ENCODE peak calls at places on chromosomes 3 and 15, in six cellular contexts. T is NCI-H226; I is activated CD8-positive, alpha-beta memory T cell treated with anti-CD3 and anti-CD28 coated beads for 24 hours; R is left ventricle myocardium superior; B is EH; P is AG09319. Z is an unnamed sample.

GRCh38 chr3:24598691-24599090 is 104.0 kb upstream of the THRB start:
- DNase-seq in P (no peak), I (no peak), R (no peak), B (peak), T (no peak), Z (no peak)

GRCh38 chr3:62502315-62503300 is 129.3 kb upstream of the FEZF2 start:
- DNase-seq in T (no peak), I (no peak), P (no peak), B (no peak), R (no peak), Z (no peak)

GRCh38 chr3:156820687-156821070 is 5.5 kb upstream of the LEKR1 start:
- DNase-seq in T (no peak), R (no peak), P (no peak), I (no peak), B (no peak), Z (no peak)

GRCh38 chr15:45704329-45705249 is 69.8 kb downstream of the SQOR start:
- DNase-seq in B (peak), T (no peak), I (peak), R (peak), P (no peak), Z (peak)

GRCh38 chr3:4939276-4939675 is 40.0 kb upstream of the BHLHE40 start:
- DNase-seq in R (no peak), T (no peak), P (no peak), I (no peak), B (peak), Z (no peak)

GRCh38 chr15:63218114-63218808 is 28.9 kb downstream of the RAB8B start:
- DNase-seq in I (no peak), B (peak), R (no peak), T (peak), P (peak), Z (no peak)

GRCh38 chr3:49164983-49165720 is 979 bp downstream of the CCDC71 start:
- DNase-seq in B (peak), R (no peak), I (peak), T (no peak), P (no peak), Z (peak)

GRCh38 chr3:53809267-53809666 is 37.0 kb downstream of the CHDH start:
- DNase-seq in I (no peak), T (no peak), B (no peak), R (no peak), P (no peak), Z (no peak)

GRCh38 chr3:66904816-66905543 is 93.1 kb upstream of the KBTBD8 start:
- DNase-seq in R (no peak), I (no peak), P (no peak), B (peak), T (peak), Z (no peak)

GRCh38 chr3:183161552-183162345 is 785 bp downstream of the LAMP3 start:
- DNase-seq in B (no peak), I (no peak), P (no peak), R (no peak), T (no peak), Z (no peak)

GRCh38 chr15:95405447-95405846 is 925.1 kb upstream of the NR2F2 start:
- DNase-seq in R (no peak), I (no peak), B (peak), T (peak), P (no peak), Z (no peak)

GRCh38 chr3:22928716-22929115 is 274.4 kb upstream of the UBE2E2 start:
- DNase-seq in I (no peak), B (no peak), T (no peak), P (no peak), R (peak), Z (peak)

GRCh38 chr15:47674576-47675232 is 42.6 kb upstream of the SEMA6D start:
- DNase-seq in R (no peak), P (no peak), T (no peak), I (no peak), B (no peak), Z (no peak)

GRCh38 chr15:71530116-71530515 is 280.2 kb upstream of the NR2E3 start:
- DNase-seq in I (no peak), T (peak), B (no peak), P (no peak), R (no peak), Z (no peak)

GRCh38 chr3:106022913-106023312 is 154.1 kb upstream of the CBLB start:
- DNase-seq in B (no peak), T (no peak), I (no peak), R (no peak), P (no peak), Z (no peak)

GRCh38 chr3:178513539-178514410 is 22.5 kb upstream of the KCNMB2 start:
- DNase-seq in P (peak), R (no peak), T (no peak), I (no peak), B (peak), Z (no peak)